ENCODE peak calls at places on chromosomes 13 and 19, in seven cellular contexts. R is adipocyte, I is fibroblast of lung, S is adrenal gland, K is vagina, X is MM.1S, G is IMR-90. L is an unnamed sample.
A peak's percentile ranks its signal among the peaks of the same experiment; 100 is the strongest.

GRCh38 chr13:48949566-48950506 is 25.9 kb upstream of the FNDC3A start:
- DNase-seq in K (no peak), G (no peak), X (no peak), R (peak; percentile 9), I (no peak), S (no peak), L (no peak)

GRCh38 chr13:49140910-49141611 is 79.1 kb upstream of the MLNR start:
- DNase-seq in G (no peak), X (no peak), K (no peak), S (no peak), I (no peak), R (no peak), L (no peak)

GRCh38 chr19:14091086-14091884 is 734 bp upstream of the SAMD1 start:
- DNase-seq in R (peak; percentile 58), K (no peak), I (peak; percentile 67), G (peak; percentile 64), S (peak; percentile 49), X (peak; percentile 49), L (peak; percentile 89)

GRCh38 chr13:109700176-109700575 is 86.2 kb downstream of the IRS2 start:
- DNase-seq in K (no peak), G (peak; percentile 24), X (no peak), I (peak; percentile 81), R (peak; percentile 15), S (peak; percentile 63), L (no peak)

GRCh38 chr19:42199440-42200115 is 17.9 kb downstream of the DEDD2 start:
- DNase-seq in X (peak; percentile 61), K (no peak), G (no peak), R (no peak), S (no peak), I (no peak), L (peak; percentile 53)

GRCh38 chr13:45092668-45093067 is 27.6 kb upstream of the GTF2F2 start:
- DNase-seq in K (no peak), I (peak; percentile 55), X (no peak), S (no peak), G (no peak), R (peak; percentile 26), L (no peak)

GRCh38 chr13:58191754-58192153 is 560.2 kb downstream of the PCDH17 start:
- DNase-seq in G (no peak), S (no peak), K (no peak), I (no peak), R (no peak), X (no peak), L (no peak)

GRCh38 chr13:54705738-54706137 is 1677.1 kb downstream of the OLFM4 start:
- DNase-seq in X (no peak), G (no peak), I (no peak), K (no peak), S (no peak), R (no peak), L (no peak)

GRCh38 chr13:38213307-38213706 is 136.3 kb upstream of the UFM1 start:
- DNase-seq in K (no peak), I (peak; percentile 64), S (no peak), X (no peak), R (peak; percentile 9), G (no peak), L (no peak)

GRCh38 chr13:46751811-46752635 is 44.9 kb downstream of the ESD start:
- DNase-seq in R (no peak), S (peak; percentile 12), K (no peak), G (peak; percentile 45), X (no peak), I (peak; percentile 72), L (peak; percentile 25)

GRCh38 chr13:108525867-108526266 is 103.5 kb upstream of the MYO16 start:
- DNase-seq in K (no peak), I (no peak), S (no peak), X (no peak), G (no peak), R (no peak), L (no peak)

GRCh38 chr13:101065314-101065713 is 351.0 kb downstream of the NALCN start:
- DNase-seq in R (peak; percentile 9), K (no peak), X (no peak), G (no peak), I (peak; percentile 78), S (no peak), L (no peak)

GRCh38 chr13:50917572-50917971 is 8.0 kb downstream of the RNASEH2B start:
- DNase-seq in K (no peak), I (no peak), S (no peak), G (no peak), X (no peak), R (no peak), L (no peak)
- H3K4me1 ChIP-seq in K (peaks cover 44% of the 10 kb centered on the region), I (peaks cover 6% of the 10 kb centered on the region), S (peaks cover 16% of the 10 kb centered on the region), G (peaks cover 7% of the 10 kb centered on the region), X (peaks cover 23% of the 10 kb centered on the region), R (peaks cover 18% of the 10 kb centered on the region), L (peaks cover 7% of the 10 kb centered on the region)

DNA sequence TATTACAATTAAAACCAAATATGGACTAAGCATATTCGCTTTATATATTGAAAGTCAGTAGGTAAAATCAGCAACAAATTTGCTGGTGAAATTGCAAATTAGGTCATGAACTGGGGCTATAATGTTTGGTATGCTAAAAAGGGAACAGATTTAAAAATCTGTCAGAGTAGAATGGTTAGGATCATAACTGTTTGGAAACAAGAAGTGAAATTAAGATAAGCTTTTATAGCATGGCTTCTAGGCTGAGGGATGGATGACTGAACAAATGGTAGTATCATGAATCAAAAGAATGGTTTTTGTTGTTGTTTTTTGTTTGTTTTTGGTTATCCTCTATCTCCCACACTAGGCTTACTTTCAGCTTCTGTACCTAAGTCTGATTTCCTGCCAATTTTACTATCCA is 1090.4 kb downstream of the PCDH9 start:
- DNase-seq in K (no peak), G (no peak), R (no peak), X (no peak), I (no peak), S (no peak), L (no peak)
- H3K36me3 ChIP-seq in K (no peaks in the 10 kb centered on the region), G (no peaks in the 10 kb centered on the region), R (no peaks in the 10 kb centered on the region), X (no peaks in the 10 kb centered on the region), I (no peaks in the 10 kb centered on the region), S (no peaks in the 10 kb centered on the region), L (no peaks in the 10 kb centered on the region)

DNA sequence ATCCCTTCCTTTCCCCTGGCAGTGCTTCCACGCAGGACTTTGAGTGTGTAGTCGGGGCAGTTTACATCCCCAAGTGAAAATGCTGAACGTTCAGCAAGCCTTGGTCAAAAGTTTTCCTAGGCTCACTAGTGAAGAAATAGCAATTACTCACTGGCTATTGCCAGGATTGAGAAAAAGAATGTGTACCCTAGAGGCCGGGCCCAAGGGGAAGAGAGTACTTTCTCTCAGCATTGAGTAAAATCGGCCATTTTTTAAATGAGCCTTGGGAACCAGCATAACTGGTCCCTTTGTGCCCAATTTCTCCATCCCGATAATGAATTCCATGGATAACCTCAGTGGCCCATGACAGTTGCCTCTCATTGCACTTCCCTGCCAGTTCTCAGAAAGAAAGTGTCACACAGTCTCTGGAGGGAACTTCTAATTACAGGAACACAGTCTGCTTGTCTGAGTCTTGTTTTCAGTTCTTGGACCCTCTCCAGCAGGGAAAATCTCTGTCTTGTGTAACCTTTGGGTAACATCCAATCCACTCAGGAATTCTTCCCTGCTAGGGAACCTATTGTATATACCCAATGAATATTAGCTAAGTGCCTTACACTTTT is 7.3 kb upstream of the OR7D2 start:
- DNase-seq in S (no peak), I (no peak), R (no peak), K (no peak), G (no peak), X (no peak), L (no peak)
- H3K4me1 ChIP-seq in S (no peaks in the 10 kb centered on the region), I (no peaks in the 10 kb centered on the region), R (peaks cover 17% of the 10 kb centered on the region), K (no peaks in the 10 kb centered on the region), G (no peaks in the 10 kb centered on the region), X (no peaks in the 10 kb centered on the region), L (no peaks in the 10 kb centered on the region)

DNA sequence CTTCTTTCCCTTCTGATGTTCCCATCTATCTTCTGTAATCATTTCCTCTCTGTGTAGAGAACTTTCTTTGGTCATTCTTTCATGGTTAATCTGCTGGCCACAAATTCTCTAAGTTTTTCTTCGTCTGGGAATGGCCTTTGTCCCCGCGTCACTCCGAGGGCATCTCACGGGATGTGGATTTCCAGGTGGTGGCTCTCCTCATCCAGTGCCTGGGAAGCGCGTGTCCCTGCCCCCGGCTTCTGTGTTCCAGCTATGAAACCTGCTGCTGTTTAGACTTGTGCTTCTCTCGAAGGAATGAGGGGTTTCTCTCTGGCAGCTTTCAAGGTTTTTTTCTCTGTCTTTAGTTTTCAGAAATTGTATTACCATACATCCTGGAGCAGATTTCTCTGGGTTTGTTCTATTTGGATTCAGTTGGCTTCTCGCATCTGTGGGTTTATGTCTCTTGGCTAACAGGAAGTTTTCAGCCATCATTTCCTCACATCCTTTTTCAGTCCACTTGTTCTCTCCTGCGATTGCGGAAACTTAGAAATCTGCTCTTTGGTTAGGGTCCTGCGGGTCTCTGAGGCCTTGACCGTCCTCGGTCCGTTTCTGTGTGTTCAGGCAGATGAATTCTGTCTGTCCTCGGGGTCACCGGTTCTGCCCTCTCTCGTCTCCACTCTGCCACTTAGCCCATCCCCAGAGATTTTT is 36.9 kb upstream of the DCUN1D2 start:
- DNase-seq in S (no peak), R (no peak), K (peak; percentile 46), G (no peak), X (no peak), I (no peak), L (no peak)
- H3K36me3 ChIP-seq in S (no peaks in the 10 kb centered on the region), R (peaks cover 63% of the 10 kb centered on the region), K (no peaks in the 10 kb centered on the region), G (peaks cover 52% of the 10 kb centered on the region), X (no peaks in the 10 kb centered on the region), I (peaks cover 26% of the 10 kb centered on the region), L (peaks cover 42% of the 10 kb centered on the region)

GRCh38 chr13:50419896-50420295 is 404.7 kb downstream of the KCNRG start:
- DNase-seq in R (no peak), X (no peak), I (no peak), K (no peak), G (no peak), S (peak; percentile 29), L (no peak)
- H3K4me1 ChIP-seq in R (peaks cover 23% of the 10 kb centered on the region), X (peaks cover 3% of the 10 kb centered on the region), I (peaks cover 16% of the 10 kb centered on the region), K (peaks cover 22% of the 10 kb centered on the region), G (peaks cover 9% of the 10 kb centered on the region), S (peaks cover 40% of the 10 kb centered on the region), L (peaks cover 12% of the 10 kb centered on the region)

GRCh38 chr19:51695088-51695487 is 2.0 kb downstream of the SPACA6 start:
- DNase-seq in X (no peak), G (no peak), K (no peak), S (no peak), R (no peak), I (no peak), L (no peak)
- H3K36me3 ChIP-seq in X (no peaks in the 10 kb centered on the region), G (peaks cover 65% of the 10 kb centered on the region), K (no peaks in the 10 kb centered on the region), S (no peaks in the 10 kb centered on the region), R (peaks cover 62% of the 10 kb centered on the region), I (peaks cover 26% of the 10 kb centered on the region), L (no peaks in the 10 kb centered on the region)

DNA sequence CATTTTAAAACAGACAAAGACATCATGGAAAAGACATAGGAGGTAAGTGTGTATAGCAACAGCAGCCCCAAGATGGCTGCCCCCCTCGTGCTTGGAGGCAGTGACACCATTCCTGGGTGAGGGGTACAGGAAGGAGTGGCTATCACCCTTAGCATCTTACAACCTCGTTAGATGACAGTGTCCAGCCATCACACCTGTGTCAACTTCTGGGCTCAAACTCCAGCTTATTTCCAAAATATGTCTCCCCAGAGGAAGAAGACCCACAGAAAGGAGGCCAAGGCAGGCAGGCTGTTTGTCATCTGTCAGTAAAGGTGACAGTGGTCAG is 27.5 kb downstream of the EPS15L1 start:
- DNase-seq in X (no peak), S (no peak), R (no peak), G (no peak), I (no peak), K (no peak), L (no peak)
- H3K4me1 ChIP-seq in X (peaks cover 57% of the 10 kb centered on the region), S (peaks cover 60% of the 10 kb centered on the region), R (peaks cover 32% of the 10 kb centered on the region), G (peaks cover 12% of the 10 kb centered on the region), I (peaks cover 14% of the 10 kb centered on the region), K (peaks cover 64% of the 10 kb centered on the region), L (peaks cover 8% of the 10 kb centered on the region)